ENCODE peak calls at places on chromosome 14, in nine cellular contexts. N is Calu3, Z is astrocyte of the spinal cord, I is fibroblast of mammary gland, T is fibroblast of pulmonary artery, A is B cell, W is RWPE2, P is psoas muscle, M is tibial nerve. E is an unnamed sample.

GRCh38 chr14:106378191-106378590 is 851.8 kb downstream of the TMEM121 start:
- DNase-seq in N (no peak), Z (no peak), I (no peak), T (no peak), A (peak; percentile 52), W (no peak), P (no peak), M (no peak), E (no peak)

GRCh38 chr14:78090820-78091219 is 79.4 kb upstream of the NRXN3 start:
- DNase-seq in N (no peak), Z (no peak), I (no peak), T (no peak), A (no peak), W (no peak), P (no peak), M (no peak), E (no peak)

GRCh38 chr14:43938588-43939281 is 568.3 kb downstream of the FSCB start:
- DNase-seq in N (no peak), Z (no peak), I (no peak), T (no peak), A (no peak), W (peak; percentile 41), P (no peak), M (no peak), E (no peak)

GRCh38 chr14:54108481-54109471 is 152.2 kb upstream of the BMP4 start:
- DNase-seq in N (peak; percentile 39), Z (peak; percentile 97), I (peak; percentile 53), T (peak; percentile 94), A (no peak), W (no peak), P (no peak), M (no peak), E (no peak)

GRCh38 chr14:28494196-28494595 is 272.4 kb upstream of the FOXG1 start:
- DNase-seq in N (no peak), Z (no peak), I (peak; percentile 57), T (no peak), A (no peak), W (no peak), P (no peak), M (no peak), E (no peak)

GRCh38 chr14:61080591-61081010 is 99.6 kb downstream of the SLC38A6 start:
- DNase-seq in N (no peak), Z (peak; percentile 86), I (peak; percentile 99), T (no peak), A (peak; percentile 14), W (no peak), P (no peak), M (no peak), E (no peak)

GRCh38 chr14:96285667-96286066 is 29.7 kb downstream of the BDKRB1 start:
- DNase-seq in N (no peak), Z (no peak), I (peak; percentile 59), T (peak; percentile 70), A (no peak), W (no peak), P (no peak), M (no peak), E (no peak)

GRCh38 chr14:80669416-80669815 is 272.1 kb downstream of the CEP128 start:
- DNase-seq in N (no peak), Z (peak; percentile 22), I (peak; percentile 11), T (peak; percentile 2), A (no peak), W (no peak), P (no peak), M (no peak), E (no peak)

GRCh38 chr14:102739190-102739469 is 38.1 kb upstream of the TRAF3 start:
- DNase-seq in N (no peak), Z (no peak), I (no peak), T (no peak), A (no peak), W (no peak), P (no peak), M (no peak), E (no peak)

GRCh38 chr14:61211476-61212262 is 69.5 kb downstream of the TMEM30B start:
- DNase-seq in N (no peak), Z (no peak), I (no peak), T (no peak), A (no peak), W (no peak), P (no peak), M (no peak), E (no peak)

GRCh38 chr14:89428556-89429196 is 11.6 kb upstream of the FOXN3 start:
- DNase-seq in N (no peak), Z (peak; percentile 47), I (no peak), T (no peak), A (no peak), W (peak; percentile 86), P (peak; percentile 72), M (no peak), E (no peak)

GRCh38 chr14:105067140-105067968 is 2.1 kb upstream of the GPR132 start:
- DNase-seq in N (no peak), Z (no peak), I (peak; percentile 29), T (peak; percentile 18), A (peak; percentile 18), W (peak; percentile 73), P (peak; percentile 40), M (no peak), E (no peak)

GRCh38 chr14:95980402-95980801 is 58.8 kb upstream of the C14orf132 start:
- DNase-seq in N (no peak), Z (no peak), I (no peak), T (no peak), A (no peak), W (no peak), P (no peak), M (no peak), E (no peak)

GRCh38 chr14:59321184-59321952 is 132.9 kb downstream of the DAAM1 start:
- DNase-seq in N (peak; percentile 48), Z (peak; percentile 78), I (peak; percentile 55), T (peak; percentile 80), A (no peak), W (no peak), P (no peak), M (no peak), E (no peak)

GRCh38 chr14:30521899-30522736 is 36.8 kb upstream of the G2E3 start:
- DNase-seq in N (no peak), Z (peak; percentile 60), I (peak; percentile 62), T (peak; percentile 70), A (peak; percentile 38), W (no peak), P (no peak), M (no peak), E (no peak)

GRCh38 chr14:104419865-104420458 is 159.6 kb upstream of the C14orf180 start:
- DNase-seq in N (no peak), Z (no peak), I (no peak), T (no peak), A (no peak), W (no peak), P (no peak), M (no peak), E (no peak)

GRCh38 chr14:103656031-103656757 is 27.2 kb downstream of the KLC1 start:
- DNase-seq in N (no peak), Z (no peak), I (peak; percentile 24), T (peak; percentile 16), A (no peak), W (no peak), P (no peak), M (no peak), E (no peak)

GRCh38 chr14:70857499-70857895 is 48.2 kb upstream of the MAP3K9 start:
- DNase-seq in N (no peak), Z (peak; percentile 41), I (peak; percentile 34), T (no peak), A (no peak), W (no peak), P (no peak), M (no peak), E (no peak)

GRCh38 chr14:84496677-84497076 is 1033.3 kb upstream of the FLRT2 start:
- DNase-seq in N (no peak), Z (no peak), I (no peak), T (no peak), A (no peak), W (no peak), P (no peak), M (no peak), E (no peak)
- TF ChIP-seq CTCF in N (no peak), Z (no peak), I (no peak), T (no peak), A (no peak), W (no peak), P (no peak), M (no peak), E (no peak)

GRCh38 chr14:68775614-68776126 is 17.2 kb downstream of the ZFP36L1 start:
- DNase-seq in N (no peak), Z (no peak), I (no peak), T (no peak), A (no peak), W (no peak), P (peak; percentile 40), M (no peak), E (no peak)
- TF ChIP-seq CTCF in N (no peak), Z (peak; percentile 0), I (no peak), T (no peak), A (no peak), W (no peak), P (no peak), M (no peak), E (no peak)

DNA sequence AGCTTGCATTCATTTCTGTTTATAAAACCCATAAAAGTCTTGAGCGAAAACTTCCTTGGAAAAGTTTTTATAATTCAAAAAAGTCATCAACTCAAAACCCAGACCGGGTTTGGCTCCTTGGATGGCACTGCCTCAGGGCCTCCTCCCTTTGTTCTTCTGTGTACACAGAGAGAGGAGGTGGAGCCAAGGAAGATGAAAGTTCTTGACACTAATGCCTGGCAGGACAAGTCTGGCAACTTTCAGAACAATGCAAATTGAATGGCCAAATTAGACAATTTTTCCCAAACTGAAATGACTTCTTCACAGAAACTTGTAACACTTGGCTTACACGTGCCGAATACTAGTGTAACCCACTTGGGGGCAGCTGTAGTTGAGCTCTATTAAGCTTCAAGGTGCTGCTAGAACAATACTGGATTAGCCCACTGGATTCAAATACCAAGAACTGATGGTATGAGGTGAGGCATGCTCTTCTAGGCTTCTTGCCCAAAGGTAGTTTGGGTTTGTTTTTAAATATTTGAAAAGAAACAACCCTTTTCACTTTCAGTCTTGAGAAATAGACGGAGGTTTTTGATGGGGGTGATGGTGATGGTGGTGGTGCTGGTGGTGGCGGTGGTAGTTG is 86.6 kb upstream of the FRMD6 start:
- DNase-seq in N (peak; percentile 32), Z (no peak), I (no peak), T (no peak), A (no peak), W (peak; percentile 88), P (no peak), M (no peak), E (no peak)
- TF ChIP-seq CTCF in N (no peak), Z (no peak), I (no peak), T (no peak), A (no peak), W (no peak), P (no peak), M (no peak), E (no peak)

GRCh38 chr14:93137864-93138263 is 22.1 kb upstream of the ITPK1 start:
- DNase-seq in N (peak; percentile 71), Z (no peak), I (no peak), T (peak; percentile 39), A (no peak), W (no peak), P (peak; percentile 65), M (no peak), E (no peak)
- TF ChIP-seq CTCF in N (no peak), Z (no peak), I (no peak), T (peak; percentile 11), A (no peak), W (peak; percentile 44), P (no peak), M (no peak), E (no peak)